ENCODE peak calls at places on chromosomes 11 and 22, in nine cellular contexts. W is GM23338, G is HCT116, Z is SK-N-SH, T is MM.1S, F is neural progenitor cell, E is hepatocyte, P is GM23248, J is OCI-LY7. U is an unnamed sample.

GRCh38 chr11:13465909-13466371 is 2.9 kb upstream of the BTBD10 start:
- DNase-seq in W (peak), G (peak), Z (peak), T (peak), F (no peak), E (peak), P (peak), J (peak), U (peak)

GRCh38 chr11:2390871-2391662 is 9.5 kb upstream of the TSSC4 start:
- DNase-seq in W (no peak), G (no peak), Z (no peak), T (no peak), F (peak), E (no peak), P (peak), J (peak), U (peak)

GRCh38 chr22:40449676-40450035 is 79.3 kb downstream of the SGSM3 start:
- DNase-seq in W (no peak), G (no peak), Z (no peak), T (no peak), F (no peak), E (no peak), P (peak), J (no peak), U (no peak)

GRCh38 chr11:68446046-68446725 is 14.4 kb upstream of the PPP6R3 start:
- DNase-seq in W (no peak), G (no peak), Z (peak), T (no peak), F (no peak), E (no peak), P (no peak), J (no peak), U (no peak)

GRCh38 chr11:2521681-2522630 is 77.1 kb downstream of the KCNQ1 start:
- DNase-seq in W (no peak), G (no peak), Z (peak), T (no peak), F (peak), E (no peak), P (no peak), J (no peak), U (no peak)

GRCh38 chr11:69518081-69518950 is 36.9 kb downstream of the LINC01488 start:
- DNase-seq in W (no peak), G (no peak), Z (no peak), T (no peak), F (no peak), E (no peak), P (peak), J (no peak), U (no peak)

GRCh38 chr11:65120831-65121230 is 1.1 kb downstream of the FAU start:
- DNase-seq in W (no peak), G (no peak), Z (no peak), T (no peak), F (no peak), E (no peak), P (no peak), J (no peak), U (no peak)

GRCh38 chr11:65479184-65480145 is 19.4 kb upstream of the MALAT1 start:
- DNase-seq in W (peak), G (no peak), Z (peak), T (no peak), F (peak), E (peak), P (peak), J (no peak), U (no peak)

DNA sequence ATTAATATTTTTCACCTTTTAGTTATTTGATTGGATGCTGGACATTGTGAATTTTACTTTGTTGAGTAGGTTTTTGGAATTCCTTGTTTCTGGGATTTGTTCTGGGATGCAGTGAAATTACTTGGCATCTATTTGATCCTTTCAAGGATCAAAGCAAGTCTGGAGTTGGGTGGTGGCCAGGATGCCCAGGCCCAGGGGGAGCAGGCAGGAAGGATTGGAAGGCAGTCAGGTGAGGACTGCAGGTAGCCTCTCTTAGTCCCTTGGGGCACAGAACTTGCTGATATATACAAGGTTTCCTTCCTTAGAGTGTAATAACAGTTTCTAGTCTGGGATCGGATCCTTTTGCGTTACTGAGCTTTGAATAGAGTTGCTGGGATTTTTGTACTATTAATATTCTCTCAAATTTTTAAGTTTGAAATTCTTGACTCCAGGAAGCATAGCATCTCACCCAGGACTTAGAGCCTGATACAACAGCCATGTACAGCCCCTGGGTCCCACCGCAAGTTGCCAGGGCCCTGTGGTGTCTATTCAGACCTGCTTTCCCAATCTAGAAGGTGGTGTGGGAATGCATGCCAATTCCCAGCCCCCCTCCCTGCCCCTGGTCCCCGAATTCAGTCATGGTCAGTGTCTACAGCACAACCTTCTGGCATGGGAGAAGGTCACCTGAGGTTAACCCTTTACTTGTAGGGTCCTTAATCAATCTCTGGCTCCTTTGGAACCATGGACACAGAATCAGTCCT is 6.1 kb downstream of the ZNF74 start:
- DNase-seq in W (no peak), G (no peak), Z (no peak), T (no peak), F (no peak), E (no peak), P (no peak), J (no peak), U (no peak)
- TF ChIP-seq EZH2phosphoT487 in W (no peak), G (no peak), Z (no peak), T (no peak), F (no peak), E (no peak), P (no peak), J (no peak), U (no peak)

DNA sequence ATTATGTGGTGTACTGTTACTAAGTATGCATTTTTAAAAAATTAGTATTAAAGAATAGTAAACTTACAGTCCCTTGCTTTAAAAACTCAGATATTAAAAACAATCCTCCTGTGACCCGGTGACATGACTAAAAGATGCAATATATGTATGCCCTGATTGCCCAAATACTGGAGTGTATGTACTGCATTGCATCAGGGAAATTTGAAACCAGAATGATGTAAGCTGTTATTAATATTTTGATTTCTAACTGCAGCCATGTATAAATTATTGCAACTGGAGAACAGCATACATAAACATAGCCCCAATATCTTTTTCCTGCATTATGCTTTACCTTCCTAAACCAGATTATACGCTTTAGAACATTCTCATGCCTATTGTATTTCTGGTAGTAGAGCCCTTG is 3.7 kb upstream of the HSPA8 start:
- DNase-seq in W (no peak), G (no peak), Z (no peak), T (no peak), F (no peak), E (no peak), P (peak), J (peak), U (peak)
- H3K27ac ChIP-seq in W (no peak), G (no peak), Z (peak), T (no peak), F (no peak), E (no peak), P (peak), J (peak), U (no peak)

GRCh38 chr22:36988075-36988474 is 31.2 kb downstream of the TST start:
- DNase-seq in W (no peak), G (no peak), Z (no peak), T (no peak), F (no peak), E (no peak), P (no peak), J (no peak), U (no peak)

GRCh38 chr22:36991220-36991619 is 28.0 kb downstream of the TST start:
- DNase-seq in W (peak), G (no peak), Z (no peak), T (no peak), F (no peak), E (no peak), P (no peak), J (no peak), U (no peak)

GRCh38 chr22:36985490-36985889 is 33.8 kb downstream of the TST start:
- DNase-seq in W (no peak), G (no peak), Z (no peak), T (no peak), F (no peak), E (no peak), P (no peak), J (no peak), U (no peak)

GRCh38 chr22:36982136-36982535 is 37.1 kb downstream of the TST start:
- DNase-seq in W (no peak), G (no peak), Z (no peak), T (no peak), F (peak), E (no peak), P (no peak), J (peak), U (no peak)

GRCh38 chr22:36986242-36986821 is 32.9 kb downstream of the TST start:
- DNase-seq in W (peak), G (no peak), Z (no peak), T (peak), F (peak), E (no peak), P (no peak), J (peak), U (peak)
- TF ChIP-seq EZH2phosphoT487 in W (no peak), G (no peak), Z (no peak), T (no peak), F (no peak), E (no peak), P (no peak), J (no peak), U (no peak)

GRCh38 chr11:107859459-107860239 is 1.1 kb upstream of the SLC35F2 start:
- DNase-seq in W (peak), G (peak), Z (peak), T (peak), F (peak), E (peak), P (peak), J (peak), U (peak)

GRCh38 chr11:107857550-107858216 is 904 bp downstream of the SLC35F2 start:
- DNase-seq in W (no peak), G (no peak), Z (no peak), T (peak), F (no peak), E (no peak), P (peak), J (no peak), U (no peak)

GRCh38 chr11:107856981-107857517 is 1.5 kb downstream of the SLC35F2 start:
- DNase-seq in W (no peak), G (peak), Z (no peak), T (no peak), F (no peak), E (no peak), P (peak), J (no peak), U (peak)

GRCh38 chr11:107858217-107859070 is at the start of gene SLC35F2:
- DNase-seq in W (peak), G (peak), Z (peak), T (peak), F (peak), E (peak), P (peak), J (peak), U (peak)

DNA sequence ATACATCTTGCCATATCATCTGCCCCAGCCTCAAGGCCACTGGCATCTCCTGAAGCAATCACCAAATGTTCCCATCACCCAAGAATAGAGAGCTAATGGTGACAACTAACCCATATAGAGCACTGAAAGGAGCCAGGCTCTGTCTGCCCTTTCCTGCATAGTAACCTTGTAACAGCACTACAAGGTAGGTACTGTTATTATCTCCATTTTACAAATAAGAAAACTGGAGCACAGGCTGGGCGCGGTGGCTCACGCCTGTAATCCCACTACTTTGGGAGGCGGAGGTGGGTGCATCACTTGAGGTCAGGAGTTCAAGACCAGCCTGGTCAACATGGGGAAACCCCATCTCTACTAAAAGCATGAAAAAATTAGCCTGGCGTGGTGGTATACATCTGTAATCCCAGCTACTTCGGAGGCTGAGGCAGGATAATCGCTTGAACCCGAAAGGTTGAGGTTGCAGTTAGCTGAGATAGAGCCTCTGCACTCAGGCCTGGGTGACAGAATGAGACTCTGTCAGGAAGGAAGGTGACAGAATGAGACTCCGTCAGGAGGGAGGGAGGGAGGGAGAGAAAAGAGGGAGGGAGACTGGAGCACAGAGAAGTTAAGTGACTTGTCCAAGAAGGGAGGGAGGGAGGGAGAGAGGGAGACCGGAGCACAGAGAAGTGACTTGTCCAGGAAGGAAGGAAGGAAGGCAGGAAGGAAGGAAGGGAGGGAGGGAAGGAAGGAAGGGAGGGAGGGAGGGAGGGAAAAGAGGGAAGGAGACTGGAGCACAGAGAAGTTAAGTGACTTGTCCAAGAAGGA is 2.2 kb downstream of the SLC35F2 start:
- DNase-seq in W (peak), G (peak), Z (no peak), T (no peak), F (no peak), E (no peak), P (peak), J (no peak), U (no peak)
- H3K27ac ChIP-seq in W (no peak), G (peak), Z (no peak), T (no peak), F (no peak), E (no peak), P (no peak), J (no peak), U (peak)

DNA sequence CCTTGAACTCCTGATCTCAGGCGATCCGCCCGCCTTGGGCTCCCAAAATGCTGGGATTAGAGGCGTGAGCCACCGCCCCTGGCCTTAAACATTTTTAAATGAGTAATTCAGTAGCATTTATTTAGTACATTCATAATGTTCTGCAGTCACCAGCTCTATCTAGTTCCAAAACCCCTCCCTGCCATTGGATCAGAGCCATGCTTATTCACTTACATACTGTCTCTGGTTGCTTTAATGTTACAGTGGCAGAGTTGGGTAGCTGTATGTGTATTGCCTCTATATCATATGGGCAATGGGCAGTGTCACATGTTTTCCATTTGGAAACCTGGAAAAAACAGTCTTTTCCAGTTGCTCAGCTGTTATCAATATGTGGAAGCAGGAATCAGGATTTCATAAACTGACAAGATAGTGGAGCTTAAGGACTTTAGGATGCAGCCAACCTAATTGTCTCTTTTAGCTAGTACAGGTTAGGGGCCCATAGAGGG is 10.5 kb downstream of the COA4 start:
- DNase-seq in W (no peak), G (no peak), Z (peak), T (no peak), F (no peak), E (no peak), P (peak), J (no peak), U (peak)
- TF ChIP-seq EZH2phosphoT487 in W (no peak), G (no peak), Z (no peak), T (no peak), F (no peak), E (no peak), P (no peak), J (no peak), U (no peak)

DNA sequence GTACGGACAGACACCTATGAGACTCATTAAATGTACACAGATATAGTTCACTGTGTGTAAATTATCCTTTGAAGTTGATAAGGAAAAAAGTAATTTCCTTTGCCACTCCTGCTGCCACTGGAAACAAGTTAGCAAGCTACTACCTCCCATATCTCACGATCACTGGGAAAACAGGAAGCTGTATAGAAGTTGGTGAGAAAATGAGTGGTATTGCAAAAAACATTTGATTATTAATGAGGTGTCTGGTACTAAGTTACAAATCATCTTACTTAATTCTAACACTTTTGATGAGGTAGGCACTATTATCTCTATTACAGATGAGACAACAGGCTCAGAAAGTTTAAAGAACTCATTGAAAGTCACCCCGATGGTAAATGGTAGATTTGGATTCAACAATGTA is 68.5 kb downstream of the GAB2 start:
- DNase-seq in W (no peak), G (no peak), Z (no peak), T (no peak), F (no peak), E (no peak), P (no peak), J (no peak), U (no peak)
- H3K27ac ChIP-seq in W (no peak), G (no peak), Z (no peak), T (no peak), F (peak), E (peak), P (peak), J (no peak), U (no peak)

GRCh38 chr22:30705710-30706651 is 11.3 kb downstream of the OSBP2 start:
- DNase-seq in W (no peak), G (peak), Z (no peak), T (peak), F (peak), E (no peak), P (peak), J (peak), U (peak)
- TF ChIP-seq EZH2phosphoT487 in W (no peak), G (no peak), Z (no peak), T (no peak), F (no peak), E (no peak), P (no peak), J (no peak), U (no peak)